ENCODE peak calls at places on chromosomes 7 and 10, in seven cellular contexts. N is GM23338; E is KBM-7; Y is thoracic aorta; Z is activated CD8-positive, alpha-beta T cell treated with anti-CD3 and anti-CD28 coated beads, Interleukin-2, amount 10 ng/mL, durations not matched to agents 7 days and 5 days; H is lung microvascular endothelial cell; Q is hepatocyte. S is an unnamed sample.

GRCh38 chr10:15344876-15345285 is 26.2 kb downstream of the FAM171A1 start:
- DNase-seq in N (peak), E (peak), Y (no peak), Z (no peak), H (peak), Q (no peak), S (peak)

GRCh38 chr10:72414642-72415041 is 59.9 kb upstream of the DNAJB12 start:
- DNase-seq in N (no peak), E (no peak), Y (no peak), Z (no peak), H (no peak), Q (no peak), S (no peak)

GRCh38 chr10:21831986-21832735 is 171.4 kb downstream of the DNAJC1 start:
- DNase-seq in N (no peak), E (no peak), Y (no peak), Z (no peak), H (no peak), Q (no peak), S (peak)

GRCh38 chr7:88109612-88110011 is 110.2 kb downstream of the SRI start:
- DNase-seq in N (no peak), E (no peak), Y (no peak), Z (no peak), H (no peak), Q (no peak), S (no peak)

GRCh38 chr10:101028446-101029244 is 2.3 kb downstream of the PDZD7 start:
- DNase-seq in N (no peak), E (peak), Y (no peak), Z (no peak), H (no peak), Q (no peak), S (no peak)

GRCh38 chr7:20329389-20330175 is 1.1 kb upstream of the ITGB8 start:
- DNase-seq in N (peak), E (peak), Y (no peak), Z (peak), H (peak), Q (peak), S (peak)

GRCh38 chr10:14750900-14751575 is 23.7 kb downstream of the FAM107B start:
- DNase-seq in N (no peak), E (no peak), Y (no peak), Z (no peak), H (no peak), Q (no peak), S (no peak)

GRCh38 chr7:150784120-150784736 is 15.9 kb downstream of the TMEM176B start:
- DNase-seq in N (no peak), E (no peak), Y (no peak), Z (no peak), H (peak), Q (peak), S (no peak)

GRCh38 chr10:48525113-48525512 is 79.8 kb downstream of the ARHGAP22 start:
- DNase-seq in N (no peak), E (no peak), Y (no peak), Z (no peak), H (no peak), Q (no peak), S (no peak)

GRCh38 chr10:43773736-43774135 is 125.1 kb upstream of the ZNF32 start:
- DNase-seq in N (no peak), E (no peak), Y (no peak), Z (no peak), H (no peak), Q (no peak), S (no peak)

S was measured in IMR-90.